ENCODE peak calls at places on chromosomes 7 and 10, in ten cellular contexts. One of them, this sample, is unnamed.

GRCh38 chr10:22263106-22263505 is 45.3 kb upstream of the EBLN1 start:
- DNase-seq in stomach: no peak
- DNase-seq in K562: no peak
- DNase-seq in transverse colon: no peak
- DNase-seq in ovary: no peak
- DNase-seq in A549: no peak
- DNase-seq in endothelial cell of umbilical vein: no peak
- DNase-seq in uterus: no peak
- DNase-seq in heart left ventricle: no peak
- DNase-seq in prostate gland: no peak
- DNase-seq in this sample: no peak

GRCh38 chr7:19557726-19558470 is 150.9 kb downstream of the POLR1F start:
- DNase-seq in stomach: no peak
- DNase-seq in K562: no peak
- DNase-seq in transverse colon: no peak
- DNase-seq in ovary: no peak
- DNase-seq in A549: no peak
- DNase-seq in endothelial cell of umbilical vein: no peak
- DNase-seq in uterus: no peak
- DNase-seq in heart left ventricle: no peak
- DNase-seq in prostate gland: no peak
- DNase-seq in this sample: no peak

GRCh38 chr7:138934861-138935260 is 46.3 kb downstream of the KIAA1549 start:
- DNase-seq in stomach: no peak
- DNase-seq in K562: no peak
- DNase-seq in transverse colon: no peak
- DNase-seq in ovary: no peak
- DNase-seq in A549: no peak
- DNase-seq in endothelial cell of umbilical vein: peak
- DNase-seq in uterus: no peak
- DNase-seq in heart left ventricle: no peak
- DNase-seq in prostate gland: no peak
- DNase-seq in this sample: no peak

GRCh38 chr7:98557538-98558031 is 59.5 kb upstream of the NPTX2 start:
- DNase-seq in stomach: no peak
- DNase-seq in K562: no peak
- DNase-seq in transverse colon: no peak
- DNase-seq in ovary: no peak
- DNase-seq in A549: no peak
- DNase-seq in endothelial cell of umbilical vein: no peak
- DNase-seq in uterus: no peak
- DNase-seq in heart left ventricle: no peak
- DNase-seq in prostate gland: no peak
- DNase-seq in this sample: no peak

GRCh38 chr10:131792809-131793208 is 108.0 kb upstream of the PPP2R2D start:
- DNase-seq in stomach: peak
- DNase-seq in K562: no peak
- DNase-seq in transverse colon: no peak
- DNase-seq in ovary: no peak
- DNase-seq in A549: no peak
- DNase-seq in endothelial cell of umbilical vein: no peak
- DNase-seq in uterus: no peak
- DNase-seq in heart left ventricle: no peak
- DNase-seq in prostate gland: no peak
- DNase-seq in this sample: no peak

GRCh38 chr7:32164341-32164996 is 94.3 kb upstream of the PDE1C start:
- DNase-seq in stomach: no peak
- DNase-seq in K562: peak
- DNase-seq in transverse colon: peak
- DNase-seq in ovary: no peak
- DNase-seq in A549: peak
- DNase-seq in endothelial cell of umbilical vein: peak
- DNase-seq in uterus: no peak
- DNase-seq in heart left ventricle: peak
- DNase-seq in prostate gland: no peak
- DNase-seq in this sample: no peak

GRCh38 chr7:6169805-6170520 is 102.5 kb downstream of the CYTH3 start:
- DNase-seq in stomach: no peak
- DNase-seq in K562: no peak
- DNase-seq in transverse colon: no peak
- DNase-seq in ovary: no peak
- DNase-seq in A549: no peak
- DNase-seq in endothelial cell of umbilical vein: no peak
- DNase-seq in uterus: no peak
- DNase-seq in heart left ventricle: no peak
- DNase-seq in prostate gland: no peak
- DNase-seq in this sample: no peak

GRCh38 chr10:86579883-86580548 is 58.4 kb upstream of the WAPL start:
- DNase-seq in stomach: no peak
- DNase-seq in K562: no peak
- DNase-seq in transverse colon: no peak
- DNase-seq in ovary: no peak
- DNase-seq in A549: no peak
- DNase-seq in endothelial cell of umbilical vein: no peak
- DNase-seq in uterus: no peak
- DNase-seq in heart left ventricle: no peak
- DNase-seq in prostate gland: no peak
- DNase-seq in this sample: peak

GRCh38 chr7:131556055-131556911 is at the start of gene PODXL:
- DNase-seq in stomach: peak
- DNase-seq in K562: peak
- DNase-seq in transverse colon: peak
- DNase-seq in ovary: peak
- DNase-seq in A549: peak
- DNase-seq in endothelial cell of umbilical vein: peak
- DNase-seq in uterus: peak
- DNase-seq in heart left ventricle: peak
- DNase-seq in prostate gland: peak
- DNase-seq in this sample: no peak

GRCh38 chr10:125158528-125159485 is 1.6 kb downstream of the CTBP2 start:
- DNase-seq in stomach: peak
- DNase-seq in K562: peak
- DNase-seq in transverse colon: peak
- DNase-seq in ovary: peak
- DNase-seq in A549: peak
- DNase-seq in endothelial cell of umbilical vein: peak
- DNase-seq in uterus: peak
- DNase-seq in heart left ventricle: peak
- DNase-seq in prostate gland: no peak
- DNase-seq in this sample: peak

GRCh38 chr10:121927841-121928527 is at the start of gene ATE1:
- DNase-seq in stomach: peak
- DNase-seq in K562: peak
- DNase-seq in transverse colon: peak
- DNase-seq in ovary: peak
- DNase-seq in A549: peak
- DNase-seq in endothelial cell of umbilical vein: peak
- DNase-seq in uterus: peak
- DNase-seq in heart left ventricle: peak
- DNase-seq in prostate gland: peak
- DNase-seq in this sample: peak
- TF ChIP-seq POLR2A in stomach: peak
- TF ChIP-seq POLR2A in K562: peak
- TF ChIP-seq POLR2A in transverse colon: peak
- TF ChIP-seq POLR2A in ovary: peak
- TF ChIP-seq POLR2A in A549: peak
- TF ChIP-seq POLR2A in endothelial cell of umbilical vein: peak
- TF ChIP-seq POLR2A in uterus: peak
- TF ChIP-seq POLR2A in heart left ventricle: no peak
- TF ChIP-seq POLR2A in prostate gland: peak
- TF ChIP-seq POLR2A in this sample: peak

GRCh38 chr7:127974611-127975010 is 56.6 kb downstream of the LRRC4 start:
- DNase-seq in stomach: no peak
- DNase-seq in K562: no peak
- DNase-seq in transverse colon: no peak
- DNase-seq in ovary: no peak
- DNase-seq in A549: no peak
- DNase-seq in endothelial cell of umbilical vein: no peak
- DNase-seq in uterus: no peak
- DNase-seq in heart left ventricle: no peak
- DNase-seq in prostate gland: no peak
- DNase-seq in this sample: no peak
- H3K27ac ChIP-seq in stomach: no peak
- H3K27ac ChIP-seq in K562: no peak
- H3K27ac ChIP-seq in transverse colon: no peak
- H3K27ac ChIP-seq in ovary: no peak
- H3K27ac ChIP-seq in A549: no peak
- H3K27ac ChIP-seq in endothelial cell of umbilical vein: no peak
- H3K27ac ChIP-seq in uterus: no peak
- H3K27ac ChIP-seq in heart left ventricle: no peak
- H3K27ac ChIP-seq in prostate gland: no peak
- H3K27ac ChIP-seq in this sample: no peak

GRCh38 chr10:89274928-89275327 is 23.4 kb upstream of the LIPA start:
- DNase-seq in stomach: no peak
- DNase-seq in K562: no peak
- DNase-seq in transverse colon: no peak
- DNase-seq in ovary: no peak
- DNase-seq in A549: no peak
- DNase-seq in endothelial cell of umbilical vein: no peak
- DNase-seq in uterus: no peak
- DNase-seq in heart left ventricle: no peak
- DNase-seq in prostate gland: no peak
- DNase-seq in this sample: no peak

GRCh38 chr10:89275383-89275782 is 23.8 kb upstream of the LIPA start:
- DNase-seq in stomach: no peak
- DNase-seq in K562: no peak
- DNase-seq in transverse colon: no peak
- DNase-seq in ovary: no peak
- DNase-seq in A549: no peak
- DNase-seq in endothelial cell of umbilical vein: no peak
- DNase-seq in uterus: no peak
- DNase-seq in heart left ventricle: no peak
- DNase-seq in prostate gland: peak
- DNase-seq in this sample: peak

GRCh38 chr10:89280501-89280900 is 21.3 kb upstream of the IFIT2 start:
- DNase-seq in stomach: no peak
- DNase-seq in K562: no peak
- DNase-seq in transverse colon: no peak
- DNase-seq in ovary: no peak
- DNase-seq in A549: no peak
- DNase-seq in endothelial cell of umbilical vein: no peak
- DNase-seq in uterus: no peak
- DNase-seq in heart left ventricle: no peak
- DNase-seq in prostate gland: no peak
- DNase-seq in this sample: no peak

GRCh38 chr10:89279449-89279869 is 22.4 kb upstream of the IFIT2 start:
- DNase-seq in stomach: peak
- DNase-seq in K562: no peak
- DNase-seq in transverse colon: no peak
- DNase-seq in ovary: no peak
- DNase-seq in A549: no peak
- DNase-seq in endothelial cell of umbilical vein: peak
- DNase-seq in uterus: no peak
- DNase-seq in heart left ventricle: peak
- DNase-seq in prostate gland: no peak
- DNase-seq in this sample: no peak

GRCh38 chr10:89278034-89278535 is 23.8 kb upstream of the IFIT2 start:
- DNase-seq in stomach: no peak
- DNase-seq in K562: no peak
- DNase-seq in transverse colon: no peak
- DNase-seq in ovary: peak
- DNase-seq in A549: peak
- DNase-seq in endothelial cell of umbilical vein: peak
- DNase-seq in uterus: peak
- DNase-seq in heart left ventricle: peak
- DNase-seq in prostate gland: peak
- DNase-seq in this sample: no peak
- H3K4me3 ChIP-seq in stomach: no peak
- H3K4me3 ChIP-seq in K562: no peak
- H3K4me3 ChIP-seq in transverse colon: no peak
- H3K4me3 ChIP-seq in ovary: no peak
- H3K4me3 ChIP-seq in A549: no peak
- H3K4me3 ChIP-seq in endothelial cell of umbilical vein: no peak
- H3K4me3 ChIP-seq in uterus: no peak
- H3K4me3 ChIP-seq in heart left ventricle: no peak
- H3K4me3 ChIP-seq in prostate gland: no peak
- H3K4me3 ChIP-seq in this sample: no peak

GRCh38 chr7:27174077-27175004 is at the start of gene HOXA10:
- DNase-seq in stomach: peak
- DNase-seq in K562: no peak
- DNase-seq in transverse colon: peak
- DNase-seq in ovary: no peak
- DNase-seq in A549: no peak
- DNase-seq in endothelial cell of umbilical vein: peak
- DNase-seq in uterus: peak
- DNase-seq in heart left ventricle: no peak
- DNase-seq in prostate gland: peak
- DNase-seq in this sample: peak

GRCh38 chr7:27175005-27175625 is 995 bp upstream of the HOXA10 start:
- DNase-seq in stomach: no peak
- DNase-seq in K562: no peak
- DNase-seq in transverse colon: peak
- DNase-seq in ovary: no peak
- DNase-seq in A549: no peak
- DNase-seq in endothelial cell of umbilical vein: peak
- DNase-seq in uterus: peak
- DNase-seq in heart left ventricle: no peak
- DNase-seq in prostate gland: peak
- DNase-seq in this sample: no peak

GRCh38 chr7:27172823-27173411 is 1.2 kb downstream of the HOXA10 start:
- DNase-seq in stomach: peak
- DNase-seq in K562: no peak
- DNase-seq in transverse colon: peak
- DNase-seq in ovary: peak
- DNase-seq in A549: no peak
- DNase-seq in endothelial cell of umbilical vein: peak
- DNase-seq in uterus: peak
- DNase-seq in heart left ventricle: no peak
- DNase-seq in prostate gland: peak
- DNase-seq in this sample: no peak

GRCh38 chr7:27172388-27172774 is 1.7 kb downstream of the HOXA10 start:
- DNase-seq in stomach: no peak
- DNase-seq in K562: no peak
- DNase-seq in transverse colon: peak
- DNase-seq in ovary: no peak
- DNase-seq in A549: no peak
- DNase-seq in endothelial cell of umbilical vein: peak
- DNase-seq in uterus: no peak
- DNase-seq in heart left ventricle: no peak
- DNase-seq in prostate gland: no peak
- DNase-seq in this sample: peak

DNA sequence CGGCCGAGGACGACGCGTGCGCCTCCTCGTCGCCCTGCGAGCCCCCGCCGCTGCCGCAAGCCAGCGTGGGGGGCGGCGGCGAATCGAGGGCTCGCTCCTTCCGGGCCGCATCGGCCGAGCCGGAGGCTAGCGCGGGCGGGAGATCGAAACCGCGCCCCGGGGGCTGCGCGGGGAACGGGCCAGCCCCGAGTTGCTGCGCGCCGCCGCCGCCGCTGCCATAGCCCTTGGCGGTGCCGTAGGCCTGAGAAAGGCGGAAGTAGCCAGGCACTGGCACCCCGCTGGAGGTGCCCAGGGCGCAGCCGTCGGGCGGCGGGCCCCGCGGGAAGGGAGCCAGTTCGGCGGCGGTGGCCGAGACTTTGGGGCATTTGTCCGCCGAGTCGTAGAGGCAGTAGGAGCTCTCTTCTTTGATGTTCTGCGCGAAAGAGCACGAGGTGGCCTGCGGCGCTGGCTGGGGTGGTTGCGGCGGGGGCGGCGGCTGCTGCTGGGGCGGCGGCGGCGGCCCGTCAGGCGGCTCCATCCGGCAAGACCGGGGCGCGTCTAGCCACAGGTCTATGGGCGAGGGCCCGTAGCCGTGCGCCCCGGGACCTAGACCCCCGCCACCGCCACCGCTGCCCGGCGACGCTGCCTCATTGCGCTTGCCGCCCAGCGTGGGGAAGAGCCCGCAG is 576 bp downstream of the HOXA10 start:
- DNase-seq in stomach: peak
- DNase-seq in K562: no peak
- DNase-seq in transverse colon: peak
- DNase-seq in ovary: no peak
- DNase-seq in A549: no peak
- DNase-seq in endothelial cell of umbilical vein: peak
- DNase-seq in uterus: peak
- DNase-seq in heart left ventricle: no peak
- DNase-seq in prostate gland: no peak
- DNase-seq in this sample: no peak
- TF ChIP-seq POLR2A in stomach: no peak
- TF ChIP-seq POLR2A in K562: no peak
- TF ChIP-seq POLR2A in transverse colon: no peak
- TF ChIP-seq POLR2A in ovary: no peak
- TF ChIP-seq POLR2A in A549: peak
- TF ChIP-seq POLR2A in endothelial cell of umbilical vein: no peak
- TF ChIP-seq POLR2A in uterus: no peak
- TF ChIP-seq POLR2A in heart left ventricle: no peak
- TF ChIP-seq POLR2A in prostate gland: no peak
- TF ChIP-seq POLR2A in this sample: no peak